ENCODE peak calls at places on chromosome 10, in five cellular contexts. I is astrocyte, A is upper lobe of left lung, G is A673, U is aorta. N is an unnamed sample.

GRCh38 chr10:49742683-49743463 is 19.2 kb downstream of the OGDHL start:
- DNase-seq in G (no peak), I (no peak), U (no peak), A (peak; percentile 59), N (no peak)

GRCh38 chr10:120600871-120601644 is 144.0 kb downstream of the PLPP4 start:
- DNase-seq in A (peak; percentile 40), U (no peak), I (peak; percentile 34), G (peak; percentile 3), N (peak; percentile 44)

GRCh38 chr10:76628801-76629200 is 1008.8 kb downstream of the KCNMA1 start:
- DNase-seq in A (no peak), U (no peak), G (no peak), I (no peak), N (no peak)

GRCh38 chr10:7337431-7338171 is 73.2 kb downstream of the SFMBT2 start:
- DNase-seq in U (no peak), A (no peak), I (no peak), G (no peak), N (no peak)

GRCh38 chr10:71782221-71782916 is 9.0 kb upstream of the VSIR start:
- DNase-seq in A (no peak), U (no peak), I (no peak), G (no peak), N (no peak)

GRCh38 chr10:9605231-9605630 is 1412.4 kb upstream of the CELF2 start:
- DNase-seq in G (no peak), I (no peak), A (no peak), U (no peak), N (no peak)

GRCh38 chr10:117652228-117653169 is 110.0 kb downstream of the EMX2 start:
- DNase-seq in U (no peak), A (no peak), I (no peak), G (no peak), N (peak; percentile 4)

GRCh38 chr10:118725784-118726507 is 28.8 kb downstream of the CACUL1 start:
- DNase-seq in A (no peak), G (no peak), I (peak; percentile 16), U (no peak), N (no peak)

GRCh38 chr10:86100581-86101061 is 266.0 kb downstream of the GRID1 start:
- DNase-seq in G (peak; percentile 55), A (no peak), I (peak; percentile 2), U (no peak), N (no peak)

GRCh38 chr10:125062244-125063208 is 97.8 kb downstream of the CTBP2 start:
- DNase-seq in G (no peak), I (no peak), A (no peak), U (peak; percentile 46), N (no peak)

GRCh38 chr10:50846753-50847152 is 38.7 kb downstream of the A1CF start:
- DNase-seq in A (no peak), G (no peak), U (no peak), I (peak; percentile 12), N (no peak)

GRCh38 chr10:6590100-6590499 is 10.0 kb upstream of the PRKCQ start:
- DNase-seq in I (no peak), G (no peak), A (no peak), U (no peak), N (no peak)

GRCh38 chr10:44934416-44935200 is 23.5 kb downstream of the TMEM72 start:
- DNase-seq in U (no peak), I (no peak), A (peak; percentile 54), G (no peak), N (no peak)

GRCh38 chr10:47308775-47309174 is 8.8 kb downstream of the GDF10 start:
- DNase-seq in I (no peak), G (no peak), U (no peak), A (no peak), N (no peak)

GRCh38 chr10:123848564-123849457 is 42.8 kb downstream of the CPXM2 start:
- DNase-seq in A (no peak), U (no peak), I (no peak), G (peak; percentile 2), N (peak; percentile 29)

GRCh38 chr10:130757821-130758489 is 553.6 kb downstream of the TCERG1L start:
- DNase-seq in A (no peak), G (no peak), I (no peak), U (peak; percentile 39), N (no peak)

GRCh38 chr10:130242483-130242882 is 106.3 kb downstream of the GLRX3 start:
- DNase-seq in I (no peak), U (no peak), A (no peak), G (no peak), N (no peak)

GRCh38 chr10:8640878-8641277 is 586.4 kb downstream of the GATA3 start:
- DNase-seq in U (no peak), G (no peak), I (no peak), A (no peak), N (no peak)

GRCh38 chr10:78170026-78170475 is 136.4 kb downstream of the RPS24 start:
- DNase-seq in G (no peak), U (no peak), I (peak; percentile 12), A (no peak), N (peak; percentile 54)

GRCh38 chr10:30537586-30537985 is 92.0 kb downstream of the LYZL2 start:
- DNase-seq in A (no peak), U (no peak), I (no peak), G (no peak), N (no peak)
- H3K27ac ChIP-seq in A (peak overlapping the region; percentile 59), U (no peak overlapping the region), I (no peak overlapping the region), G (no peak overlapping the region), N (no peak overlapping the region)

DNA sequence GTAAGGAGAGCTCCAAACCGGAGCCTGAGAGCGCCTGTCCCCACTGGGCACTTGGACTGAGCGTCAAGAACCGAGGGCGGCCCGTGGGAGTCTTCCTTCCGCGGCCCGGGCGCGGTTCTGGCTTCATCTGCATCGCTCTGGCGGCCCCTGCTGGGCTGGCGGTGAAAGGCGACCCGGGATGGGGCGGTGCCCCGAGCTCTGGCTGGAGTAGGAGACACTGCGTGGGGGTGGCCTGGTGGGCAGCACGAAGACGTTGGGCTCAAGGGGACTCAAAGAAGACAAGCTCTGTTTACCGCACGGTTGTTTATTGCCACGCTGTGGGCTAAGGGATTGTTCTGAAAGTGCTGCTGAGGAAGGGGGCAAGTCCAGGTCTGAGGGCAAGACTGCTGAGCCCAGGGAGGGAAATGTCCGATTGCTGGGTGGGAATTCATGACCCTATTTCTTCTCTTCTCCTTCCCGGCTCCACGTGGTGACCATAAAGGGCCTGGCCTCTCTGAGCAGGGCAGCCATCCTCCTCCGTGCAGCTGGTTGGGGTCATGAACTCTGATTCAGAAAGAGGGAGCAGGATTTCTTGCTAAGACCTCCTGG is 29.8 kb downstream of the PLAU start:
- DNase-seq in G (peak; percentile 83), U (peak; percentile 97), A (peak; percentile 97), I (no peak), N (no peak)
- H3K27ac ChIP-seq in G (peak overlapping the region; percentile 37), U (peak overlapping the region; percentile 59), A (peak overlapping the region; percentile 64), I (no peak overlapping the region), N (peak overlapping the region; percentile 78)

DNA sequence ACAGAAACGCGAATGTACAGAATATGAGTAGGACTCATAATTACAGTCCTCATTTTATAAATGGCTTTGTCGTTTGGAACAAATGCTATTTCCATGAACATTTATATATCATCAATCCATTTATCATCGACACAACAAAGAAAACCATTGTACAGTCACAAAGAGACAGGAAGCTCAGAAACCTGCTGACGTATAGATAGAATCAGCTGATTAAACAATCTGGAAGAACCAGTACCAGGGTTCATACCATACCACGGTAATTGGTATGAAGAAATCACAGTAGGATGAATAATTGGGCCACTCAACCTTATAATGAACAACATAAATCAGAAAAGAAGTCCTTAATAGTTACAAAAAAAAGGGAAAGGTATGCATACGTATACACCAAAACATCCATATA is 295.0 kb downstream of the PARD3 start:
- DNase-seq in G (peak; percentile 39), I (peak; percentile 66), U (no peak), A (no peak), N (peak; percentile 95)
- H3K27ac ChIP-seq in G (no peak overlapping the region), I (no peak overlapping the region), U (no peak overlapping the region), A (no peak overlapping the region), N (peak overlapping the region; percentile 94)

DNA sequence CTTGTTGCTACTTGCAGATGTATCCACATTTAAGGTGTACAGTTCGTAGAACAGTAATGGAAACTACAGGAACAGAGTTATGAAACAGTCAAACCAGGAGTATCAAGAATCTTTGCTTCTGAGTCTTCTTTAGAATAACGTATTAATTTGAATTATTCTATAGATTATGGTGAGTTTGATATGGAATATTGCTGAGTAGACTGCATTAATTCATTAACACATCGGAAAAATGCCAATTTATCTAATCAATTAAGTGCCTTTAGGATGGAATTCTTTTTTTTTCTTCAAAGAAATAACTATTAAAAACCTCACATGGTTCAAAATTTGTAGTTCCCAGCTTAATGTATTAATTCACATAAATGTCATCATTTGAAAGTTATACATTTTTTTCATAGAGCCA is 3.8 kb downstream of the TFAM start:
- DNase-seq in I (no peak), A (no peak), U (no peak), G (no peak), N (no peak)
- H3K27ac ChIP-seq in I (no peak overlapping the region), A (no peak overlapping the region), U (no peak overlapping the region), G (no peak overlapping the region), N (no peak overlapping the region)

GRCh38 chr10:13335881-13336280 is 12.2 kb downstream of the SEPHS1 start:
- DNase-seq in A (no peak), U (no peak), I (no peak), G (no peak), N (no peak)
- H3K27ac ChIP-seq in A (no peak overlapping the region), U (no peak overlapping the region), I (no peak overlapping the region), G (no peak overlapping the region), N (no peak overlapping the region)

GRCh38 chr10:95284807-95285206 is 6.0 kb downstream of the PDLIM1 start:
- DNase-seq in I (no peak), U (no peak), G (no peak), A (no peak), N (no peak)

GRCh38 chr10:95281206-95281605 is 9.6 kb downstream of the PDLIM1 start:
- DNase-seq in I (no peak), A (no peak), U (no peak), G (no peak), N (peak; percentile 60)

GRCh38 chr10:95279042-95279820 is 11.6 kb downstream of the PDLIM1 start:
- DNase-seq in U (no peak), I (peak; percentile 62), A (no peak), G (no peak), N (no peak)

GRCh38 chr10:95280637-95281036 is 10.2 kb downstream of the PDLIM1 start:
- DNase-seq in A (no peak), I (no peak), U (no peak), G (no peak), N (no peak)

GRCh38 chr10:95282115-95282514 is 8.7 kb downstream of the PDLIM1 start:
- DNase-seq in U (no peak), A (no peak), I (no peak), G (no peak), N (no peak)
- H3K27ac ChIP-seq in U (no peak overlapping the region), A (no peak overlapping the region), I (no peak overlapping the region), G (no peak overlapping the region), N (peak overlapping the region; percentile 7)

GRCh38 chr10:69279110-69279509 is 814 bp downstream of the HK1 start:
- DNase-seq in G (no peak), I (no peak), A (no peak), U (no peak), N (no peak)
- H3K27ac ChIP-seq in G (no peak overlapping the region), I (no peak overlapping the region), A (no peak overlapping the region), U (peak overlapping the region; percentile 35), N (no peak overlapping the region)

GRCh38 chr10:79445708-79446450 is 455 bp upstream of the ZCCHC24 start:
- DNase-seq in A (peak; percentile 100), G (peak; percentile 99), U (peak; percentile 99), I (peak; percentile 97), N (peak; percentile 91)
- H3K27ac ChIP-seq in A (peak overlapping the region; percentile 95), G (peak overlapping the region; percentile 88), U (peak overlapping the region; percentile 69), I (peak overlapping the region; percentile 58), N (no peak overlapping the region)

GRCh38 chr10:11224792-11225448 is 207.2 kb downstream of the CELF2 start:
- DNase-seq in G (no peak), A (no peak), U (no peak), I (no peak), N (no peak)
- H3K27ac ChIP-seq in G (no peak overlapping the region), A (no peak overlapping the region), U (no peak overlapping the region), I (no peak overlapping the region), N (no peak overlapping the region)